ENCODE peak calls at places on chromosomes 5 and 9, in ten cellular contexts. X, S, Y, H, N, D, A, G, W and U are unnamed samples.

GRCh38 chr9:114273461-114273881 is 49.4 kb upstream of the ORM1 start:
- DNase-seq in D (no peak), Y (no peak), G (no peak), A (no peak), W (no peak), S (peak), H (no peak), N (peak), X (no peak), U (no peak)

GRCh38 chr9:117278020-117278419 is 136.8 kb downstream of the ASTN2 start:
- DNase-seq in G (no peak), Y (no peak), N (no peak), X (no peak), S (no peak), H (no peak), D (no peak), A (no peak), W (no peak), U (no peak)

GRCh38 chr5:68740204-68740910 is 353.5 kb upstream of the SLC30A5 start:
- DNase-seq in N (no peak), X (no peak), H (no peak), A (no peak), S (no peak), G (no peak), D (no peak), Y (no peak), W (no peak), U (peak)

GRCh38 chr5:41834506-41834905 is 35.7 kb downstream of the OXCT1 start:
- DNase-seq in X (no peak), D (no peak), N (no peak), G (no peak), A (no peak), S (no peak), Y (no peak), W (no peak), H (no peak), U (no peak)

GRCh38 chr9:127067603-127068220 is 54.7 kb downstream of the ANGPTL2 start:
- DNase-seq in G (no peak), N (no peak), D (no peak), W (no peak), Y (no peak), A (no peak), H (no peak), S (no peak), X (no peak), U (no peak)

GRCh38 chr5:151094054-151094858 is 13.4 kb upstream of the TNIP1 start:
- DNase-seq in Y (peak), W (no peak), G (no peak), A (peak), S (no peak), X (no peak), H (no peak), D (peak), N (no peak), U (no peak)

GRCh38 chr5:83322273-83322924 is 149.1 kb upstream of the VCAN start:
- DNase-seq in Y (no peak), X (no peak), N (no peak), D (no peak), H (no peak), A (no peak), G (no peak), W (no peak), S (no peak), U (no peak)

GRCh38 chr9:120941046-120941770 is 14.6 kb upstream of the TRAF1 start:
- DNase-seq in A (no peak), N (no peak), W (no peak), Y (no peak), X (no peak), S (no peak), D (no peak), H (no peak), G (no peak), U (no peak)

GRCh38 chr5:76927961-76928360 is 24.9 kb upstream of the CRHBP start:
- DNase-seq in D (no peak), X (no peak), S (no peak), N (no peak), Y (no peak), A (no peak), H (no peak), G (no peak), W (no peak), U (no peak)

GRCh38 chr5:150499437-150499956 is 8.4 kb upstream of the NDST1 start:
- DNase-seq in A (no peak), S (no peak), W (no peak), G (no peak), D (no peak), H (no peak), X (no peak), N (no peak), Y (no peak), U (no peak)

GRCh38 chr5:151520294-151520693 is 70.8 kb downstream of the FAT2 start:
- DNase-seq in X (no peak), Y (no peak), S (no peak), H (no peak), N (no peak), D (no peak), W (no peak), A (no peak), G (no peak), U (no peak)

GRCh38 chr9:107087256-107087655 is 195.8 kb upstream of the RAD23B start:
- DNase-seq in N (no peak), W (no peak), Y (no peak), X (no peak), S (no peak), D (no peak), H (no peak), A (no peak), G (no peak), U (no peak)

GRCh38 chr9:36772449-36773370 is 200.0 kb downstream of the MELK start:
- DNase-seq in N (no peak), S (no peak), H (no peak), G (peak), D (no peak), W (no peak), X (no peak), Y (no peak), A (no peak), U (no peak)